ENCODE peak calls at places on chromosomes 7 and 10, in five cellular contexts. U is activated naive CD8-positive, alpha-beta T cell treated with anti-CD3 and anti-CD28 coated beads for 36 hours; J is left cardiac atrium; F is NCI-H524 treated with DMSO at 0.1 percent for 48 hours; K is cardiac fibroblast. H is an unnamed sample.

GRCh38 chr7:42192851-42193456 is 44.1 kb downstream of the GLI3 start:
- DNase-seq in U (peak; percentile 10), J (no peak), F (no peak), K (peak; percentile 32), H (no peak)

GRCh38 chr10:79401015-79401921 is 44.2 kb downstream of the ZCCHC24 start:
- DNase-seq in U (no peak), J (peak; percentile 76), F (no peak), K (no peak), H (peak; percentile 85)

GRCh38 chr7:10237306-10237705 is 736.4 kb upstream of the PHF14 start:
- DNase-seq in U (no peak), J (no peak), F (no peak), K (peak; percentile 13), H (no peak)

GRCh38 chr10:122290833-122291532 is 19.9 kb downstream of the BTBD16 start:
- DNase-seq in U (no peak), J (no peak), F (no peak), K (no peak), H (no peak)

GRCh38 chr7:40873248-40873647 is 738.4 kb downstream of the SUGCT start:
- DNase-seq in U (no peak), J (no peak), F (no peak), K (no peak), H (no peak)

GRCh38 chr10:3532644-3533043 is 252.4 kb downstream of the KLF6 start:
- DNase-seq in U (no peak), J (no peak), F (no peak), K (no peak), H (no peak)

GRCh38 chr10:87654212-87654611 is 5.5 kb upstream of the PAPSS2 start:
- DNase-seq in U (no peak), J (no peak), F (no peak), K (no peak), H (no peak)

GRCh38 chr7:26603631-26604030 is 260.8 kb downstream of the SKAP2 start:
- DNase-seq in U (no peak), J (no peak), F (no peak), K (no peak), H (no peak)

GRCh38 chr7:121605297-121605640 is 209.2 kb upstream of the FAM3C start:
- DNase-seq in U (no peak), J (no peak), F (peak; percentile 35), K (peak; percentile 24), H (no peak)

GRCh38 chr7:70694909-70695803 is 436.8 kb upstream of the GALNT17 start:
- DNase-seq in U (no peak), J (peak; percentile 28), F (no peak), K (peak; percentile 36), H (peak; percentile 54)

GRCh38 chr10:132237396-132237795 is 50.6 kb downstream of the DPYSL4 start:
- DNase-seq in U (no peak), J (no peak), F (no peak), K (no peak), H (no peak)

GRCh38 chr10:111076191-111076681 is 593 bp upstream of the ADRA2A start:
- DNase-seq in U (peak; percentile 64), J (peak; percentile 57), F (peak; percentile 9), K (peak; percentile 56), H (peak; percentile 84)

GRCh38 chr7:157427811-157428553 is 91.2 kb downstream of the DNAJB6 start:
- DNase-seq in U (no peak), J (no peak), F (no peak), K (no peak), H (peak; percentile 72)

GRCh38 chr10:33937987-33938386 is 603.5 kb upstream of the NRP1 start:
- DNase-seq in U (no peak), J (no peak), F (no peak), K (no peak), H (no peak)

GRCh38 chr7:42883950-42884349 is 27.9 kb downstream of the C7orf25 start:
- DNase-seq in U (no peak), J (no peak), F (no peak), K (peak; percentile 55), H (no peak)

GRCh38 chr10:78664929-78665525 is 403.7 kb upstream of the ZMIZ1 start:
- DNase-seq in U (no peak), J (no peak), F (no peak), K (peak; percentile 72), H (no peak)

GRCh38 chr10:48589266-48589665 is 15.6 kb downstream of the ARHGAP22 start:
- DNase-seq in U (no peak), J (no peak), F (no peak), K (peak; percentile 97), H (no peak)

GRCh38 chr7:131238260-131238940 is 89.3 kb upstream of the MKLN1 start:
- DNase-seq in U (no peak), J (no peak), F (no peak), K (peak; percentile 90), H (no peak)

GRCh38 chr10:51156913-51157312 is 82.6 kb downstream of the PRKG1 start:
- DNase-seq in U (no peak), J (no peak), F (no peak), K (peak; percentile 64), H (no peak)

GRCh38 chr10:93471110-93471651 is 11.0 kb downstream of the MYOF start:
- DNase-seq in U (no peak), J (no peak), F (no peak), K (peak; percentile 98), H (no peak)

GRCh38 chr10:35416628-35417625 is 80.6 kb downstream of the CCNY start:
- DNase-seq in U (no peak), J (no peak), F (peak; percentile 31), K (no peak), H (no peak)

GRCh38 chr10:77819210-77820140 is 107.1 kb downstream of the DLG5 start:
- DNase-seq in U (no peak), J (no peak), F (no peak), K (no peak), H (peak; percentile 63)

GRCh38 chr10:29733323-29733722 is 98.6 kb upstream of the SVIL start:
- DNase-seq in U (no peak), J (no peak), F (no peak), K (no peak), H (no peak)

GRCh38 chr7:78213402-78213801 is 414.8 kb downstream of the PHTF2 start:
- DNase-seq in U (no peak), J (no peak), F (no peak), K (no peak), H (no peak)

GRCh38 chr10:1431229-1431628 is 306.1 kb downstream of the ADARB2 start:
- DNase-seq in U (no peak), J (no peak), F (no peak), K (no peak), H (no peak)

GRCh38 chr10:44125879-44126675 is 258.8 kb downstream of the CXCL12 start:
- DNase-seq in U (no peak), J (no peak), F (no peak), K (peak; percentile 87), H (no peak)

GRCh38 chr7:92527300-92528187 is 776 bp downstream of the PEX1 start:
- DNase-seq in U (peak; percentile 70), J (peak; percentile 49), F (peak; percentile 53), K (peak; percentile 57), H (no peak)

GRCh38 chr10:103493911-103494877 is 689 bp downstream of the NEURL1 start:
- DNase-seq in U (peak; percentile 43), J (no peak), F (no peak), K (no peak), H (no peak)

GRCh38 chr10:59177031-59177861 is 803 bp downstream of the PHYHIPL start:
- DNase-seq in U (no peak), J (no peak), F (peak; percentile 2), K (peak; percentile 91), H (no peak)

GRCh38 chr7:140249036-140249806 is 72.4 kb upstream of the KDM7A start:
- DNase-seq in U (no peak), J (no peak), F (no peak), K (no peak), H (no peak)

GRCh38 chr7:6547400-6547799 is 3.9 kb downstream of the GRID2IP start:
- DNase-seq in U (no peak), J (no peak), F (no peak), K (no peak), H (no peak)

GRCh38 chr10:26557641-26558014 is 119.5 kb downstream of the APBB1IP start:
- DNase-seq in U (no peak), J (no peak), F (no peak), K (peak; percentile 36), H (no peak)

GRCh38 chr10:96468845-96469244 is 44.9 kb downstream of the TLL2 start:
- DNase-seq in U (no peak), J (no peak), F (no peak), K (no peak), H (no peak)

GRCh38 chr10:5546891-5547683 is 22.3 kb downstream of the CALML3 start:
- DNase-seq in U (no peak), J (peak; percentile 7), F (no peak), K (peak; percentile 65), H (peak; percentile 74)

H was measured in aorta.